ENCODE peak calls at places on chromosome 13, in four cellular contexts. M, H, F and N are unnamed samples.

GRCh38 chr13:35703061-35703460 is 226.6 kb upstream of the MAB21L1 start:
- DNase-seq in M (no peak), H (no peak), F (no peak), N (no peak)

GRCh38 chr13:73754727-73755292 is 379.4 kb downstream of the KLF12 start:
- DNase-seq in M (peak), H (peak), F (peak), N (peak)

GRCh38 chr13:92362717-92363116 is 863.9 kb upstream of the GPC6 start:
- DNase-seq in M (no peak), H (no peak), F (no peak), N (no peak)

GRCh38 chr13:112184261-112184660 is 117.3 kb downstream of the SOX1 start:
- DNase-seq in M (no peak), H (no peak), F (no peak), N (no peak)

GRCh38 chr13:91014696-91015095 is 332.8 kb upstream of the MIR17HG start:
- DNase-seq in M (peak), H (no peak), F (no peak), N (no peak)

GRCh38 chr13:84686458-84686857 is 804.2 kb upstream of the SLITRK1 start:
- DNase-seq in M (no peak), H (no peak), F (no peak), N (no peak)

GRCh38 chr13:46526763-46527162 is 26.2 kb upstream of the LRCH1 start:
- DNase-seq in M (no peak), H (no peak), F (no peak), N (no peak)

GRCh38 chr13:52845766-52846566 is 2.5 kb downstream of the PCDH8 start:
- DNase-seq in M (no peak), H (no peak), F (no peak), N (no peak)

GRCh38 chr13:64746845-64747244 is 2483.3 kb downstream of the PCDH9 start:
- DNase-seq in M (no peak), H (no peak), F (no peak), N (no peak)

GRCh38 chr13:49373699-49374098 is 70.2 kb downstream of the CAB39L start:
- DNase-seq in M (no peak), H (peak), F (no peak), N (no peak)

GRCh38 chr13:111460548-111461444 is 140.4 kb downstream of the TEX29 start:
- DNase-seq in M (peak), H (peak), F (peak), N (peak)

GRCh38 chr13:29918845-29919244 is 68.4 kb upstream of the UBL3 start:
- DNase-seq in M (peak), H (peak), F (peak), N (peak)

GRCh38 chr13:64709079-64709478 is 2521.1 kb downstream of the PCDH9 start:
- DNase-seq in M (no peak), H (no peak), F (no peak), N (no peak)

GRCh38 chr13:54241719-54242118 is 1213.1 kb downstream of the OLFM4 start:
- DNase-seq in M (peak), H (no peak), F (no peak), N (no peak)

GRCh38 chr13:112733112-112733511 is 43.3 kb downstream of the ATP11A start:
- DNase-seq in M (no peak), H (no peak), F (no peak), N (no peak)

GRCh38 chr13:50552424-50552966 is 291.0 kb downstream of the DLEU7 start:
- DNase-seq in M (no peak), H (no peak), F (no peak), N (peak)

GRCh38 chr13:79369226-79369625 is 36.8 kb downstream of the RBM26 start:
- DNase-seq in M (no peak), H (no peak), F (no peak), N (no peak)

GRCh38 chr13:111262715-111263114 is 57.7 kb upstream of the TEX29 start:
- DNase-seq in M (no peak), H (no peak), F (no peak), N (no peak)

GRCh38 chr13:32650705-32651311 is 64.6 kb downstream of the PDS5B start:
- DNase-seq in M (peak), H (peak), F (peak), N (peak)

GRCh38 chr13:84940167-84940566 is 859.1 kb downstream of the SLITRK6 start:
- DNase-seq in M (no peak), H (no peak), F (no peak), N (no peak)

GRCh38 chr13:49976314-49977258 is 20.3 kb upstream of the TRIM13 start:
- DNase-seq in M (peak), H (peak), F (peak), N (peak)

GRCh38 chr13:88649855-88650254 is 978.7 kb downstream of the SLITRK5 start:
- DNase-seq in M (no peak), H (no peak), F (no peak), N (no peak)

GRCh38 chr13:113937497-113938140 is 36.3 kb downstream of the C13orf46 start:
- DNase-seq in M (no peak), H (no peak), F (no peak), N (no peak)

GRCh38 chr13:102608944-102609343 is 12.2 kb downstream of the TPP2 start:
- DNase-seq in M (no peak), H (no peak), F (no peak), N (no peak)